ENCODE peak calls at places on chromosomes 1 and 21, in eight cellular contexts. L is H9; U is tibial artery; X is SK-N-SH; O is CD8-positive, alpha-beta T cell; M is kidney epithelial cell; A is kidney; P is bronchial epithelial cell. S is an unnamed sample.

GRCh38 chr1:153535664-153536585 is at the start of gene S100A6:
- DNase-seq in L (no peak), U (peak; percentile 96), X (peak; percentile 85), O (peak; percentile 91), M (peak; percentile 70), A (peak; percentile 97), P (peak; percentile 73), S (peak; percentile 72)

GRCh38 chr21:45957986-45958610 is 23.5 kb upstream of the COL6A1 start:
- DNase-seq in L (no peak), U (peak; percentile 91), X (no peak), O (no peak), M (no peak), A (peak; percentile 70), P (no peak), S (peak; percentile 47)

GRCh38 chr1:8329439-8329838 is 11.5 kb downstream of the SLC45A1 start:
- DNase-seq in L (no peak), U (no peak), X (peak; percentile 80), O (no peak), M (no peak), A (no peak), P (no peak), S (no peak)

GRCh38 chr1:213274140-213274539 is 223.1 kb downstream of the RPS6KC1 start:
- DNase-seq in L (no peak), U (no peak), X (no peak), O (no peak), M (no peak), A (no peak), P (no peak), S (no peak)

GRCh38 chr1:244273845-244274619 is 177.7 kb downstream of the ADSS2 start:
- DNase-seq in L (no peak), U (peak; percentile 73), X (no peak), O (no peak), M (peak; percentile 59), A (no peak), P (peak; percentile 84), S (peak; percentile 98)

GRCh38 chr1:94746635-94747525 is 73.3 kb upstream of the SLC44A3 start:
- DNase-seq in L (no peak), U (peak; percentile 77), X (no peak), O (no peak), M (no peak), A (peak; percentile 77), P (no peak), S (peak; percentile 89)

GRCh38 chr1:229102741-229103480 is 168.0 kb upstream of the RAB4A start:
- DNase-seq in L (peak; percentile 47), U (no peak), X (no peak), O (no peak), M (no peak), A (no peak), P (no peak), S (no peak)

GRCh38 chr1:116569776-116570357 is 959 bp downstream of the CD58 start:
- DNase-seq in L (no peak), U (peak; percentile 75), X (no peak), O (peak; percentile 52), M (no peak), A (peak; percentile 79), P (peak; percentile 50), S (no peak)

GRCh38 chr1:77539510-77540142 is 142.8 kb downstream of the ZZZ3 start:
- DNase-seq in L (no peak), U (no peak), X (peak; percentile 64), O (no peak), M (peak; percentile 76), A (no peak), P (no peak), S (peak; percentile 89)

GRCh38 chr1:97895278-97895677 is 25.6 kb downstream of the DPYD start:
- DNase-seq in L (no peak), U (no peak), X (no peak), O (no peak), M (no peak), A (no peak), P (no peak), S (no peak)

GRCh38 chr1:3673381-3674099 is 21.2 kb downstream of the TP73 start:
- DNase-seq in L (no peak), U (no peak), X (no peak), O (peak; percentile 10), M (no peak), A (peak; percentile 60), P (no peak), S (no peak)

GRCh38 chr1:116128669-116129068 is 17.5 kb downstream of the MAB21L3 start:
- DNase-seq in L (no peak), U (no peak), X (no peak), O (peak; percentile 67), M (no peak), A (no peak), P (no peak), S (no peak)

GRCh38 chr1:244513493-244513892 is 52.4 kb downstream of the CATSPERE start:
- DNase-seq in L (no peak), U (no peak), X (no peak), O (no peak), M (no peak), A (no peak), P (no peak), S (no peak)

GRCh38 chr1:21681426-21681825 is 12.3 kb upstream of the RAP1GAP start:
- DNase-seq in L (no peak), U (no peak), X (no peak), O (no peak), M (no peak), A (no peak), P (no peak), S (no peak)

GRCh38 chr21:44074315-44074958 is 32.8 kb upstream of the PWP2 start:
- DNase-seq in L (no peak), U (no peak), X (no peak), O (peak; percentile 79), M (no peak), A (no peak), P (no peak), S (no peak)

GRCh38 chr21:44067011-44067839 is 40.0 kb upstream of the PWP2 start:
- DNase-seq in L (no peak), U (no peak), X (no peak), O (no peak), M (no peak), A (no peak), P (no peak), S (peak; percentile 34)

GRCh38 chr21:44072111-44072510 is 35.1 kb upstream of the PWP2 start:
- DNase-seq in L (no peak), U (no peak), X (no peak), O (no peak), M (no peak), A (no peak), P (no peak), S (no peak)

GRCh38 chr21:44070391-44070790 is 36.8 kb upstream of the PWP2 start:
- DNase-seq in L (no peak), U (no peak), X (no peak), O (no peak), M (no peak), A (no peak), P (no peak), S (no peak)

GRCh38 chr21:44071359-44072104 is 35.7 kb upstream of the PWP2 start:
- DNase-seq in L (no peak), U (no peak), X (no peak), O (no peak), M (no peak), A (no peak), P (no peak), S (no peak)
- TF ChIP-seq CTCF in L (peak; percentile 38), U (no peak), X (no peak), O (no peak), M (no peak), A (no peak), P (no peak), S (peak; percentile 32)

GRCh38 chr1:211247921-211248320 is 11.2 kb upstream of the RCOR3 start:
- DNase-seq in L (no peak), U (no peak), X (peak; percentile 9), O (no peak), M (no peak), A (no peak), P (no peak), S (peak; percentile 18)
- TF ChIP-seq CTCF in L (no peak), U (no peak), X (no peak), O (no peak), M (no peak), A (no peak), P (no peak), S (no peak)

GRCh38 chr1:218658294-218658693 is 313.2 kb downstream of the TGFB2 start:
- DNase-seq in L (no peak), U (no peak), X (no peak), O (no peak), M (no peak), A (no peak), P (no peak), S (peak; percentile 51)
- TF ChIP-seq CTCF in L (no peak), U (no peak), X (no peak), O (no peak), M (peak; percentile 23), A (no peak), P (no peak), S (no peak)

DNA sequence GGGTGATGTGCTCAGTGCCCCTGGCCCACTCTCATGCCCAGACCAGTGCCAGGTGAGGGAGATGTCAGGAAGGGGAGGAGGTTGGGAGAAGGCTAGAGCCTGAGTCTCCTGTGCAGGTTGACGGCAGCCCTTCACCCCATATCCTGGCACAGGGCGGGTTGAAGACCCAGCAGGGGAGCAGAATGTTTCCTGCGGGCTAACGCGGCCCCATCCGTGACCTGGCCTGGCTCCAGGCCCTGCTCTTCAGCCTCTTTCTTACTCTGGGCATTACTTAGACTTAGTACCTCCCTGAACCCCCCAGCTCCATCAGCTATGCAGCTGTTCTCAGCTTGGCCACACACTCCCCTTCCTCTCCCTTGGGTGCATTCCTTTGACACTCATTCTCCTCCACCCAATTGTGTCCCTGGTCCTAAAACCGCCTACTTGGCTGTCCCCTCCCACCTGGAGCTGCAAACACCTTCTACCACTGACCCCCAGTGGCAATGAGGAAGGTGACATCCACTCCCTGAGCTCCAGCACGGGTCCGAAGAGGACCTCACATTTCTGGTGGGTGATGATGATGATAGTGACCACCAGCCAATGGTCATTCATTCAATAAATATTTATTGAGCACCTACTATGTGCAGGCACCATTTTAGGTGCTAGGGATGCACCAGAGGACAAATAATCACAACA is 179.0 kb downstream of the PTPRU start:
- DNase-seq in L (peak; percentile 74), U (no peak), X (peak; percentile 61), O (no peak), M (no peak), A (no peak), P (peak; percentile 21), S (peak; percentile 15)
- TF ChIP-seq CTCF in L (peak; percentile 61), U (no peak), X (no peak), O (no peak), M (peak; percentile 3), A (no peak), P (no peak), S (peak; percentile 22)

DNA sequence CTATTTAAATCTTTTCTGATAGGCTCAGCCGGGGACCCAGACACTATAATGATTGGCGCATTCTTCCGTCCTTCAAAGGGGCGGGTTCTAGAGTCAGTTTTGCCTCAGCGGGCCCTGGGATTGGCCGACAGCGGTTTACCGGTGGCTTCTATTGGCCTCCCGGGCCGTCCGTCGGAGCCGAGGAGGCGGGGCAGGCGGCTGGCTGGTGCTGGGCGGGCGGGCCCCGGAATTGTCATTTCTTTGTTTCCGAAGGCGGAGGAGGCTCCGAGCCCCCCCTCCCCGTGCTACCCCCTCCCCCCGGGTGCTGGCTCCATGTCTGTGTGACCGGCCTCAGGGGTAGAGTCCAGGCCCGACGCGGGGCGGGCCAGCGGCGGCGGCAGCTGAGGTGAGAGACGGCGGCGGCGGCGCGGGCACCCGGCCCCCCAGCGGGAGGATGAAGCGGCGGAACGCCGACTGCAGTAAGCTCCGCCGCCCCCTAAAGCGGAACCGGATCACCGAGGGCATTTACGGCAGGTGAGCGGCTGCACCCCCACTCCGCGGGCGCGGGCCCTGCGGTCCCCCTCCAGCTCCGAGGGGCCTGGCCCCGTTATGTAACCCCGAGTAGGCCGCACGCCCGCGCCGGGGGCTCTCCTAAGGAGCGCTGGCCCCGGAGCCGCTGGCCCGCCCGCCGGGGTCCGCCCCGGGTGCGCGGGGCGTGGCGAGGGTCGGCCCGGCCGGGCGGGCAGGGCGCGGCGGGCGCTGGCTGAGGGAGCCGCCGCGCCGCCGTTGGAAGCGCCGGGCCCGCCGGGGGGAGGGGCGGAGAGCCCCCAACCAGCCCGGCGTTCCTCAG is at the start of gene MACO1:
- DNase-seq in L (peak; percentile 96), U (peak; percentile 98), X (peak; percentile 98), O (peak; percentile 97), M (peak; percentile 59), A (peak; percentile 98), P (peak; percentile 88), S (peak; percentile 96)
- TF ChIP-seq CTCF in L (no peak), U (no peak), X (no peak), O (no peak), M (no peak), A (no peak), P (peak; percentile 2), S (no peak)

S was measured in choroid plexus epithelial cell.